ENCODE peak calls at places on chromosomes 13 and 19, in four cellular contexts. D, T, Y and X are unnamed samples.

GRCh38 chr19:10431254-10431942 is 11.1 kb downstream of the PDE4A start:
- DNase-seq in D (peak; percentile 40), T (no peak), Y (no peak), X (no peak)

GRCh38 chr19:21595185-21595584 is 89.8 kb downstream of the ZNF429 start:
- DNase-seq in D (no peak), T (no peak), Y (no peak), X (no peak)

GRCh38 chr13:27311518-27312208 is 41.0 kb downstream of the RASL11A start:
- DNase-seq in D (no peak), T (no peak), Y (no peak), X (no peak)

GRCh38 chr13:89380101-89380500 is 1708.9 kb downstream of the SLITRK5 start:
- DNase-seq in D (no peak), T (no peak), Y (no peak), X (no peak)

GRCh38 chr13:35765387-35765786 is 288.9 kb upstream of the MAB21L1 start:
- DNase-seq in D (peak; percentile 20), T (no peak), Y (no peak), X (no peak)

GRCh38 chr13:111251646-111252448 is 68.6 kb upstream of the TEX29 start:
- DNase-seq in D (peak; percentile 45), T (no peak), Y (no peak), X (no peak)

GRCh38 chr13:24664726-24665409 is 15.3 kb upstream of the ATP12A start:
- DNase-seq in D (peak; percentile 67), T (no peak), Y (no peak), X (no peak)

GRCh38 chr13:45833242-45833641 is 18.3 kb downstream of the SIAH3 start:
- DNase-seq in D (peak; percentile 9), T (peak; percentile 19), Y (no peak), X (no peak)

GRCh38 chr13:24208314-24208713 is 47.8 kb downstream of the SPATA13 start:
- DNase-seq in D (peak; percentile 86), T (peak; percentile 88), Y (no peak), X (peak; percentile 67)

GRCh38 chr19:46385636-46386035 is 27.7 kb downstream of the CCDC8 start:
- DNase-seq in D (no peak), T (no peak), Y (no peak), X (no peak)

GRCh38 chr19:584240-585001 is 5.3 kb upstream of the HCN2 start:
- DNase-seq in D (no peak), T (peak; percentile 39), Y (peak; percentile 50), X (no peak)

GRCh38 chr13:97429681-97430081 is 4.3 kb upstream of the RAP2A start:
- DNase-seq in D (peak; percentile 72), T (peak; percentile 83), Y (peak; percentile 5), X (peak; percentile 53)

GRCh38 chr19:50361290-50362029 is 4.0 kb downstream of the NAPSA start:
- DNase-seq in D (no peak), T (no peak), Y (no peak), X (no peak)

GRCh38 chr13:50645092-50645491 is 198.4 kb downstream of the DLEU7 start:
- DNase-seq in D (peak; percentile 59), T (no peak), Y (no peak), X (no peak)

GRCh38 chr13:42777476-42777875 is 3.9 kb upstream of the FAM216B start:
- DNase-seq in D (no peak), T (no peak), Y (no peak), X (no peak)

GRCh38 chr13:107832521-107833095 is 382.7 kb downstream of the LIG4 start:
- DNase-seq in D (no peak), T (peak; percentile 56), Y (no peak), X (no peak)
- H3K4me3 ChIP-seq in D (no peak overlapping the region), T (no peak overlapping the region), Y (no peak overlapping the region), X (no peak overlapping the region)

DNA sequence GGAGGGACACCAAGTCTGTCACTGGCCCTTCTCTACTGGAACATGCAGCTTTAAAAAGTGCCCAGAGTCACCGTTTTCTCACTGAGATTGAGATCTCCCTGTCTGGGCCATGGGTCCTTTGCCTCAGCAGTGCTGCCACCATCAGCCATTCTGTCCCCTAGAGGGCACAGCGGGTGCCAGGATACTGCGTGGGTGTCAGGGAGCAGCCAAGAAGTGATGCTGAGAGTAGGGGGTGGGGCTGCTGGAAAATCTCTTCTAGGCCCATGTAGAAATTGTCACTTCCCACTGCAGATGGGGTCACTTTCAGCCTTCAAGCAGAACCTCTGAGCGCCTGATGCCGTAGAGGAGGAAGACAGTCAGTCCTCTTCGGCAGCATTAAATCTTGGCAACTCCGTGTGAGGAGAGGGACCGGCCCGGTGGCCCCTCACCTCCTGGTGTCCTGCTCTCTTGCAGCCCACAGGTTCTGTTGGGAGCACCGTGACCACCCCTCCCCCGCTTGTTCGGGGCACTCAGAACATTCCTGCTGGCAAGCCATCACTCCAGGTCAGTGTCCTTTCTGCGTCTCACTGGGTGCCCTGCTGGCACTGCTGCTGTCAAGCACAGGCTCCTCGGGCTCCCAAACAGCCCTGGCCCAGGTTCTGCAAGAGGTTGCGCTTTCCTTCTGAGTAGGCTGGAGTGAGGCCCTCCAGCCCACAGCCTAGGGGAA is 21.4 kb downstream of the TSSK6 start:
- DNase-seq in D (no peak), T (no peak), Y (no peak), X (no peak)
- TF ChIP-seq CTCF in D (no peak), T (no peak), Y (no peak), X (no peak)

DNA sequence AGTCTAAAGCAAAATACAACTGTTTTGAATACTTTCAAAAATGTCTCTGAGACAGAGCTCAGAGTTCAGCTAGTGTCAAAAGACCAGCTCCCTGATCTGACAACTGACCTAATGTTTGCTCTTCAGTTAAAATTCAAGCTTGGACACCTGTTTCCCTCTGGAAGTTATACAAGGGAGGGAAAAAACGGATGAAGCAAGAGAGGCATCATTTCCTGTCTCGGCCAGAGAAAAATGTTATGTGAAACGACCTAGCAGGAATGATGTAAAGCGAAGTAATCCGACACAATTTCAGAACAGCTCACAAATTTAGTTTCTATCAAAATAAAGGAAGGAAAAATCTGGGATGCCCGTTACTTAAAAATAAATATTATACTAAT is 59.4 kb downstream of the ZAR1L start:
- DNase-seq in D (no peak), T (peak; percentile 75), Y (no peak), X (no peak)
- H3K4me3 ChIP-seq in D (no peak overlapping the region), T (no peak overlapping the region), Y (peak overlapping the region; percentile 37), X (no peak overlapping the region)

GRCh38 chr13:29923554-29924481 is 73.4 kb upstream of the UBL3 start:
- DNase-seq in D (peak; percentile 99), T (peak; percentile 97), Y (peak; percentile 42), X (peak; percentile 96)
- TF ChIP-seq CTCF in D (peak; percentile 86), T (peak; percentile 85), Y (peak; percentile 75), X (peak; percentile 93)

GRCh38 chr19:55493052-55493649 is 4.9 kb downstream of the SSC5D start:
- DNase-seq in D (peak; percentile 49), T (no peak), Y (peak; percentile 57), X (no peak)
- H3K4me3 ChIP-seq in D (no peak overlapping the region), T (peak overlapping the region; percentile 40), Y (peak overlapping the region; percentile 44), X (peak overlapping the region; percentile 50)

DNA sequence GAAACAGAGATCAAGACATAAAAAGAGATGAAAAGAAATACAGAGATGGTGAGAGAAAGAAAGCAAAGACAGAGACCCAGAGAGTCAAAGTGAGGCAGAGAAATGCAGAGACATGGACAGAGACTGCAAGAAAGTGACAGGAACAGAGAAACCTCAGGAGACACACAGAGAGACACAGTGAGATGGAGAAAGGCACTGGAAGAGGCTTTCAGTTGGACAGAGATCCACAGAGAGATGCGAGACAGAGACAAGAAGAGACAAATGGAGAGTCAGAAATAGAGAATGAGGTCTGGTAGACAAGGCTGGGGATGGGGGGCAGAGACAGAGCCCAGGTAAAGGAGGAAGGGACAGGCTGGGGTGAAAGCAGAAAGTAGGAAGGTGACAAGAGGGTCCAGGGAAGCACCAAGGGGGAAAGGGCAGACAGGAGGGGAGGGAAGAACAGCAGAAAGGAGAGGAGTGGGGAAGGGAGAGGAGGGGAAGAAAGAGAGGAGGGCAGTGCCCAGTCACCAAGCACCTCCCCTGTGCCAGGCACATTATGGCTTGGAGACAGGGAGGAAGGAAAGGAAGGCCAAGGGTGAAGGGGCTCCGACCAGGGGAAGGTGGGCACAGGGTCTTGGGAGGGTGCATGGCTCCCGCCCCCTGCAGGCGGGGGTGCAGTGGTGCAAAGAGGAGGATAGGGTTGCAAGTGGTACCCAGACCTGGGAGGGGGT is 38.5 kb downstream of the DEDD2 start:
- DNase-seq in D (no peak), T (no peak), Y (no peak), X (no peak)
- TF ChIP-seq CTCF in D (peak; percentile 37), T (peak; percentile 41), Y (no peak), X (peak; percentile 51)

GRCh38 chr19:47821460-47822020 is at the start of gene CRX:
- DNase-seq in D (no peak), T (no peak), Y (no peak), X (no peak)

GRCh38 chr19:47820410-47820809 is 1.3 kb upstream of the CRX start:
- DNase-seq in D (no peak), T (no peak), Y (no peak), X (no peak)

GRCh38 chr19:47824396-47824795 is 2.7 kb downstream of the CRX start:
- DNase-seq in D (no peak), T (no peak), Y (no peak), X (no peak)

GRCh38 chr19:47813995-47814328 is 7.8 kb upstream of the CRX start:
- DNase-seq in D (no peak), T (no peak), Y (no peak), X (no peak)

DNA sequence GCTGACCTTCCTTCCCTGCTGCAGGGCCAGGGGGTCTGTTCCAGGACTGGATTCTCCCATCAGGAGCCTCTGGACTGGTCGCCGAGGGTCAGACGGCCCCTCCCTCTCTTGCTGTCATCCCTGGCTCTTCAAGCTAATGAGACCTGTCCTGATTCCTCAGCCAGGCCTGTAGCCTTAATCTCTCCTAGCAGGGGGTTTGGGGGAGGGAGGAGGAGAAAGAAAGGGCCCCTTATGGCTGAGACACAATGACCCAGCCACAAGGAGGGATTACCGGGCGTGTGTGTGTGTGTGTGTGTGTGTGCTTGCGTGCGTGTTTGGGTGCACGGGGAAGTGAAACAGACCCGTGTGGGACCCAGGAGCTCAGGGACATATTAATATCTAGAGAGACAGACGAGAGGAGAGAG is 1.9 kb upstream of the CRX start:
- DNase-seq in D (no peak), T (no peak), Y (no peak), X (no peak)
- H3K4me3 ChIP-seq in D (no peak overlapping the region), T (no peak overlapping the region), Y (no peak overlapping the region), X (no peak overlapping the region)

GRCh38 chr13:33758113-33758512 is 59.8 kb upstream of the RFC3 start:
- DNase-seq in D (no peak), T (no peak), Y (no peak), X (no peak)

GRCh38 chr13:33764716-33765115 is 53.2 kb upstream of the RFC3 start:
- DNase-seq in D (no peak), T (no peak), Y (no peak), X (no peak)

GRCh38 chr13:33763021-33763420 is 54.9 kb upstream of the RFC3 start:
- DNase-seq in D (no peak), T (no peak), Y (no peak), X (no peak)

GRCh38 chr13:33757713-33758112 is 60.2 kb upstream of the RFC3 start:
- DNase-seq in D (no peak), T (no peak), Y (no peak), X (no peak)

DNA sequence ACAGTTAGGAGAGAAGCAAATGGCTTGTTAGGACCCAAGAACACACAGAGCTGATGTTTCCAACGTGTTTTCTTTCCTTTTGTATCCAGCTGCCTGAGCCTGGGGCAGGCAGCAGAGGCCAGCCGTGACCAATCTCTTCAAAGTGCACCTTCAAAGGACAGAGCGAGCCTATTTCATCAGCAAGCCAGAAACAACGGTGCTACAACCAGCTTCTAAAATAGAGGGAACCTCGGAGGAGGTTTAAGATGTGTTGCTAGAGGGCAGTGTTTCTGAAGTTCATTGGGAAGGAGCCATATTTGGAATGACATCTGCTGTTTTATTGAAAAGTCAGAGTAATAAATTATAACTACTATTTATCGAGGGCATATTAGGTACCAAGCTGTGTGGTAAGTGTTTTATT is 56.2 kb upstream of the RFC3 start:
- DNase-seq in D (peak; percentile 8), T (no peak), Y (no peak), X (no peak)
- TF ChIP-seq CTCF in D (no peak), T (peak; percentile 11), Y (peak; percentile 32), X (peak; percentile 22)